ENCODE peak calls at places on chromosomes 7 and 10, in eight cellular contexts. M is colonic mucosa; Y is neuronal stem cell; P is OCI-M1; O is kidney glomerular epithelial cell; G is effector memory CD4-positive, alpha-beta T cell; N is stimulated activated CD8-positive, alpha-beta memory T cell treated with anti-CD3 and anti-CD28 coated beads, Interleukin-2, amount 100 ng/mL, for 1 hour; U is cardiac septum. J is an unnamed sample.

GRCh38 chr10:86644412-86645110 is 9.8 kb upstream of the OPN4 start:
- DNase-seq in M (no peak), Y (no peak), P (no peak), O (no peak), G (no peak), N (no peak), U (no peak), J (no peak)

GRCh38 chr10:7937315-7937945 is 117.1 kb upstream of the GATA3 start:
- DNase-seq in M (no peak), Y (no peak), P (no peak), O (no peak), G (no peak), N (no peak), U (no peak), J (no peak)

GRCh38 chr10:103192451-103193106 is 493 bp downstream of the NT5C2 start:
- DNase-seq in M (peak; percentile 86), Y (peak; percentile 67), P (peak; percentile 92), O (peak; percentile 37), G (peak; percentile 6), N (peak; percentile 21), U (peak; percentile 94), J (peak; percentile 87)

GRCh38 chr7:127391591-127392181 is 822 bp downstream of the ZNF800 start:
- DNase-seq in M (peak; percentile 52), Y (peak; percentile 42), P (peak; percentile 58), O (no peak), G (peak; percentile 19), N (peak; percentile 30), U (peak; percentile 75), J (peak; percentile 75)

GRCh38 chr10:73517166-73517888 is 21.5 kb upstream of the PPP3CB start:
- DNase-seq in M (no peak), Y (no peak), P (no peak), O (peak; percentile 34), G (no peak), N (no peak), U (no peak), J (no peak)

GRCh38 chr7:147053761-147054160 is 937.2 kb downstream of the CNTNAP2 start:
- DNase-seq in M (no peak), Y (no peak), P (no peak), O (no peak), G (no peak), N (no peak), U (no peak), J (no peak)

GRCh38 chr7:48040944-48041664 is 5.8 kb downstream of the C7orf57 start:
- DNase-seq in M (no peak), Y (no peak), P (no peak), O (no peak), G (no peak), N (no peak), U (no peak), J (no peak)

GRCh38 chr7:101115215-101115614 is 11.7 kb upstream of the SERPINE1 start:
- DNase-seq in M (no peak), Y (no peak), P (no peak), O (no peak), G (no peak), N (no peak), U (no peak), J (no peak)

GRCh38 chr7:76267107-76267834 is 35.2 kb upstream of the HSPB1 start:
- DNase-seq in M (no peak), Y (no peak), P (no peak), O (no peak), G (no peak), N (no peak), U (no peak), J (no peak)

GRCh38 chr10:69733791-69734261 is 67.9 kb upstream of the COL13A1 start:
- DNase-seq in M (peak; percentile 30), Y (no peak), P (peak; percentile 34), O (no peak), G (no peak), N (no peak), U (no peak), J (no peak)

GRCh38 chr10:95767884-95768556 is 12.1 kb downstream of the ENTPD1 start:
- DNase-seq in M (no peak), Y (no peak), P (peak; percentile 67), O (no peak), G (no peak), N (no peak), U (no peak), J (no peak)

GRCh38 chr10:102675887-102676616 is 31.8 kb downstream of the TRIM8 start:
- DNase-seq in M (no peak), Y (peak; percentile 40), P (peak; percentile 95), O (peak; percentile 95), G (no peak), N (no peak), U (peak; percentile 85), J (no peak)

GRCh38 chr7:155214328-155214986 is 83.2 kb upstream of the INSIG1 start:
- DNase-seq in M (no peak), Y (no peak), P (no peak), O (peak; percentile 50), G (no peak), N (no peak), U (peak; percentile 67), J (no peak)

J was measured in erythroblast.